ENCODE peak calls at places on chromosomes 2 and 18, in six cellular contexts. M is T-helper 2 cell; E is stimulated activated CD8-positive, alpha-beta memory T cell treated with anti-CD3 and anti-CD28 coated beads, Interleukin-12 subunit alpha, Interleukin-12 subunit beta, amount 100 ng/mL, for 4 hours; T is AG09309; U is stomach; L is anterior cingulate cortex. R is an unnamed sample.

GRCh38 chr2:170568511-170568910 is 146.6 kb upstream of the SP5 start:
- DNase-seq in M (no peak), E (no peak), T (no peak), U (no peak), L (no peak), R (no peak)

GRCh38 chr2:58047373-58047674 is 718 bp downstream of the VRK2 start:
- DNase-seq in M (no peak), E (no peak), T (no peak), U (no peak), L (no peak), R (peak; percentile 59)

GRCh38 chr18:48106976-48107781 is 176.7 kb upstream of the SMAD2 start:
- DNase-seq in M (no peak), E (no peak), T (no peak), U (no peak), L (no peak), R (no peak)

GRCh38 chr2:202122167-202122540 is 49.1 kb downstream of the KIAA2012 start:
- DNase-seq in M (no peak), E (no peak), T (no peak), U (no peak), L (no peak), R (no peak)

GRCh38 chr2:232537079-232537478 is 2.4 kb upstream of the CHRNG start:
- DNase-seq in M (no peak), E (no peak), T (no peak), U (no peak), L (no peak), R (no peak)

GRCh38 chr2:428591-428990 is 140.7 kb upstream of the ALKAL2 start:
- DNase-seq in M (no peak), E (no peak), T (no peak), U (no peak), L (no peak), R (no peak)

GRCh38 chr2:11493282-11493681 is 27.3 kb upstream of the E2F6 start:
- DNase-seq in M (no peak), E (no peak), T (no peak), U (no peak), L (no peak), R (no peak)

GRCh38 chr2:119196301-119197124 is 27.1 kb upstream of the STEAP3 start:
- DNase-seq in M (no peak), E (no peak), T (peak; percentile 17), U (no peak), L (no peak), R (no peak)

GRCh38 chr2:233479616-233480489 is 86.7 kb downstream of the USP40 start:
- DNase-seq in M (no peak), E (no peak), T (no peak), U (no peak), L (no peak), R (no peak)

GRCh38 chr18:12571617-12572016 is 86.3 kb downstream of the SPIRE1 start:
- DNase-seq in M (no peak), E (no peak), T (no peak), U (no peak), L (no peak), R (no peak)

GRCh38 chr2:16813593-16813992 is 148.0 kb upstream of the CYRIA start:
- DNase-seq in M (no peak), E (no peak), T (no peak), U (no peak), L (no peak), R (no peak)

GRCh38 chr2:209629622-209630021 is 142.0 kb upstream of the UNC80 start:
- DNase-seq in M (no peak), E (no peak), T (no peak), U (no peak), L (no peak), R (no peak)

GRCh38 chr2:127632592-127633489 is 13.1 kb upstream of the GPR17 start:
- DNase-seq in M (no peak), E (no peak), T (no peak), U (no peak), L (no peak), R (no peak)

GRCh38 chr18:45589559-45590041 is 25.7 kb upstream of the SLC14A2 start:
- DNase-seq in M (no peak), E (no peak), T (peak; percentile 80), U (no peak), L (no peak), R (no peak)